ENCODE peak calls at places on chromosome 12, in four cellular contexts. One of them, this sample, is unnamed.

GRCh38 chr12:127620956-127621355 is 646.0 kb upstream of the TMEM132C start:
- DNase-seq in HepG2: no peak
- DNase-seq in K562: no peak
- DNase-seq in GM12878: no peak
- DNase-seq in this sample: no peak

GRCh38 chr12:51653431-51653830 is 62.4 kb downstream of the SCN8A start:
- DNase-seq in HepG2: no peak
- DNase-seq in K562: no peak
- DNase-seq in GM12878: no peak
- DNase-seq in this sample: no peak

GRCh38 chr12:94732367-94732990 is 82.1 kb upstream of the TMCC3 start:
- DNase-seq in HepG2: no peak
- DNase-seq in K562: no peak
- DNase-seq in GM12878: no peak
- DNase-seq in this sample: no peak

GRCh38 chr12:30902001-30902400 is 24.5 kb upstream of the TSPAN11 start:
- DNase-seq in HepG2: no peak
- DNase-seq in K562: no peak
- DNase-seq in GM12878: no peak
- DNase-seq in this sample: no peak

GRCh38 chr12:57342207-57342691 is 88.6 kb downstream of the R3HDM2 start:
- DNase-seq in HepG2: no peak
- DNase-seq in K562: no peak
- DNase-seq in GM12878: no peak
- DNase-seq in this sample: peak

GRCh38 chr12:95733156-95733825 is 57.3 kb downstream of the NTN4 start:
- DNase-seq in HepG2: no peak
- DNase-seq in K562: no peak
- DNase-seq in GM12878: no peak
- DNase-seq in this sample: no peak

GRCh38 chr12:52865090-52865944 is 16.5 kb upstream of the KRT78 start:
- DNase-seq in HepG2: peak
- DNase-seq in K562: peak
- DNase-seq in GM12878: no peak
- DNase-seq in this sample: peak

GRCh38 chr12:89469361-89469760 is 55.2 kb downstream of the GALNT4 start:
- DNase-seq in HepG2: no peak
- DNase-seq in K562: no peak
- DNase-seq in GM12878: no peak
- DNase-seq in this sample: no peak

GRCh38 chr12:19801941-19802340 is 362.6 kb downstream of the AEBP2 start:
- DNase-seq in HepG2: no peak
- DNase-seq in K562: no peak
- DNase-seq in GM12878: no peak
- DNase-seq in this sample: no peak

GRCh38 chr12:91249059-91250055 is 66.7 kb upstream of the DCN start:
- DNase-seq in HepG2: no peak
- DNase-seq in K562: no peak
- DNase-seq in GM12878: no peak
- DNase-seq in this sample: no peak

GRCh38 chr12:32734952-32735351 is 20.7 kb downstream of the YARS2 start:
- DNase-seq in HepG2: no peak
- DNase-seq in K562: peak
- DNase-seq in GM12878: no peak
- DNase-seq in this sample: no peak

GRCh38 chr12:67593041-67593870 is 55.3 kb upstream of the DYRK2 start:
- DNase-seq in HepG2: no peak
- DNase-seq in K562: no peak
- DNase-seq in GM12878: no peak
- DNase-seq in this sample: no peak

GRCh38 chr12:57089259-57090245 is 638 bp downstream of the NAB2 start:
- DNase-seq in HepG2: no peak
- DNase-seq in K562: peak
- DNase-seq in GM12878: no peak
- DNase-seq in this sample: no peak

GRCh38 chr12:46523863-46524770 is 151.5 kb upstream of the SLC38A2 start:
- DNase-seq in HepG2: peak
- DNase-seq in K562: peak
- DNase-seq in GM12878: no peak
- DNase-seq in this sample: no peak

GRCh38 chr12:115135800-115136211 is 451.8 kb upstream of the TBX3 start:
- DNase-seq in HepG2: no peak
- DNase-seq in K562: no peak
- DNase-seq in GM12878: no peak
- DNase-seq in this sample: no peak

GRCh38 chr12:75658826-75659823 is 147.7 kb upstream of the KRR1 start:
- DNase-seq in HepG2: no peak
- DNase-seq in K562: no peak
- DNase-seq in GM12878: no peak
- DNase-seq in this sample: no peak

GRCh38 chr12:60872219-60872618 is 1276.4 kb downstream of the SLC16A7 start:
- DNase-seq in HepG2: no peak
- DNase-seq in K562: no peak
- DNase-seq in GM12878: no peak
- DNase-seq in this sample: no peak

GRCh38 chr12:51827925-51828818 is 20.3 kb downstream of the FIGNL2 start:
- DNase-seq in HepG2: no peak
- DNase-seq in K562: peak
- DNase-seq in GM12878: no peak
- DNase-seq in this sample: no peak

GRCh38 chr12:112839386-112839972 is 47.9 kb downstream of the RPH3A start:
- DNase-seq in HepG2: peak
- DNase-seq in K562: no peak
- DNase-seq in GM12878: no peak
- DNase-seq in this sample: no peak

GRCh38 chr12:2876431-2877046 is 435 bp downstream of the FOXM1 start:
- DNase-seq in HepG2: no peak
- DNase-seq in K562: peak
- DNase-seq in GM12878: no peak
- DNase-seq in this sample: no peak

GRCh38 chr12:28770329-28770728 is 378.7 kb upstream of the FAR2 start:
- DNase-seq in HepG2: no peak
- DNase-seq in K562: no peak
- DNase-seq in GM12878: no peak
- DNase-seq in this sample: no peak

GRCh38 chr12:14773685-14774073 is 29.6 kb downstream of the WBP11 start:
- DNase-seq in HepG2: no peak
- DNase-seq in K562: no peak
- DNase-seq in GM12878: peak
- DNase-seq in this sample: no peak

GRCh38 chr12:3571323-3571722 is 80.3 kb downstream of the PRMT8 start:
- DNase-seq in HepG2: no peak
- DNase-seq in K562: no peak
- DNase-seq in GM12878: no peak
- DNase-seq in this sample: no peak

GRCh38 chr12:118064608-118065007 is 3.6 kb upstream of the WSB2 start:
- DNase-seq in HepG2: no peak
- DNase-seq in K562: no peak
- DNase-seq in GM12878: no peak
- DNase-seq in this sample: no peak
- TF ChIP-seq BRCA1 in HepG2: no peak
- TF ChIP-seq BRCA1 in K562: no peak
- TF ChIP-seq BRCA1 in GM12878: no peak
- TF ChIP-seq BRCA1 in this sample: no peak

GRCh38 chr12:12714276-12715001 is 2.7 kb upstream of the CDKN1B start:
- DNase-seq in HepG2: no peak
- DNase-seq in K562: no peak
- DNase-seq in GM12878: no peak
- DNase-seq in this sample: no peak
- TF ChIP-seq KDM1A in HepG2: no peak
- TF ChIP-seq KDM1A in K562: no peak
- TF ChIP-seq KDM1A in GM12878: no peak
- TF ChIP-seq KDM1A in this sample: no peak

GRCh38 chr12:102816816-102817434 is 100.1 kb downstream of the PAH start:
- DNase-seq in HepG2: peak
- DNase-seq in K562: peak
- DNase-seq in GM12878: no peak
- DNase-seq in this sample: no peak
- TF ChIP-seq BRCA1 in HepG2: no peak
- TF ChIP-seq BRCA1 in K562: no peak
- TF ChIP-seq BRCA1 in GM12878: no peak
- TF ChIP-seq BRCA1 in this sample: no peak

GRCh38 chr12:39403376-39403775 is 39.5 kb downstream of the KIF21A start:
- DNase-seq in HepG2: no peak
- DNase-seq in K562: no peak
- DNase-seq in GM12878: no peak
- DNase-seq in this sample: no peak

GRCh38 chr12:39404000-39404399 is 38.9 kb downstream of the KIF21A start:
- DNase-seq in HepG2: no peak
- DNase-seq in K562: no peak
- DNase-seq in GM12878: no peak
- DNase-seq in this sample: no peak

GRCh38 chr12:39405580-39405979 is 37.3 kb downstream of the KIF21A start:
- DNase-seq in HepG2: no peak
- DNase-seq in K562: no peak
- DNase-seq in GM12878: peak
- DNase-seq in this sample: no peak

GRCh38 chr12:39402922-39403321 is 40.0 kb downstream of the KIF21A start:
- DNase-seq in HepG2: no peak
- DNase-seq in K562: no peak
- DNase-seq in GM12878: peak
- DNase-seq in this sample: no peak

DNA sequence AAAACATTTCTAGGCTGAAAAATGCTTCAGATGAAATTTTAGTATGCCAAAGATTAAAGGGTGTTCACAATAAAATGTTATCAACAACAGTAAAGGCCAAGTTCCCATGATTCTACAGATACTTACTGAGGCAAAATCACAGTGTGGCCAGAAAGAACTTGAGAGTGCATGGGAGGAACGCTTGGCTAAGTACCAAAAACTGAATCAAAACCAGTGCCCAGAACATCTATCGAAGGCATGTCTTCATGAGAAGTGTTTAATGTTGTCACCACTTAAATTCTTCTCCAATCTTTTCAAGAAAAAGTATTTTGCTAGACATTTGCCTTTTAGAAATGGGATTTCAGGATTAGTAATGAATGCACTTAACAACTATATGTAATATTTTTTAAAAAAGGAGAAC is 41.5 kb downstream of the KIF21A start:
- DNase-seq in HepG2: no peak
- DNase-seq in K562: no peak
- DNase-seq in GM12878: no peak
- DNase-seq in this sample: no peak
- TF ChIP-seq KDM1A in HepG2: no peak
- TF ChIP-seq KDM1A in K562: no peak
- TF ChIP-seq KDM1A in GM12878: no peak
- TF ChIP-seq KDM1A in this sample: no peak

DNA sequence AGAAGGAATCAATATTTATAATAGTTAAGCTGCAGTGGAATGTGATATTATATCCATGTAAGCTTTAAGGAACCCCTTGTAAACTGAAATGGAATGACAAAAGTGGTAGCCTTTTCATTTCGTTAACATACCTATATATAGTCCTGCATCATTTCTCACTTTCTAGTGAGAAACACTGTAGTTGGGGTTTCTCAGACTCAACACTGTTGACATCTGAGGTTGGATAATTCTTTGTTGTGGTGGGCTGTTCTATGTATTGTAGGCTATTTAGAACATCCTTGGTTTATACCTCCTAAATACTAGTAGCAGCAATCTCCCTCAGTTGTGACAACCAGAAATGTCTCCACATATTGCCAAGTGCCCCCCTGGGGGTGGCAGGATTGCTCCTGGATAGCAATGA is 79.1 kb downstream of the RAD52 start:
- DNase-seq in HepG2: no peak
- DNase-seq in K562: no peak
- DNase-seq in GM12878: no peak
- DNase-seq in this sample: no peak
- TF ChIP-seq BRCA1 in HepG2: no peak
- TF ChIP-seq BRCA1 in K562: no peak
- TF ChIP-seq BRCA1 in GM12878: no peak
- TF ChIP-seq BRCA1 in this sample: no peak

DNA sequence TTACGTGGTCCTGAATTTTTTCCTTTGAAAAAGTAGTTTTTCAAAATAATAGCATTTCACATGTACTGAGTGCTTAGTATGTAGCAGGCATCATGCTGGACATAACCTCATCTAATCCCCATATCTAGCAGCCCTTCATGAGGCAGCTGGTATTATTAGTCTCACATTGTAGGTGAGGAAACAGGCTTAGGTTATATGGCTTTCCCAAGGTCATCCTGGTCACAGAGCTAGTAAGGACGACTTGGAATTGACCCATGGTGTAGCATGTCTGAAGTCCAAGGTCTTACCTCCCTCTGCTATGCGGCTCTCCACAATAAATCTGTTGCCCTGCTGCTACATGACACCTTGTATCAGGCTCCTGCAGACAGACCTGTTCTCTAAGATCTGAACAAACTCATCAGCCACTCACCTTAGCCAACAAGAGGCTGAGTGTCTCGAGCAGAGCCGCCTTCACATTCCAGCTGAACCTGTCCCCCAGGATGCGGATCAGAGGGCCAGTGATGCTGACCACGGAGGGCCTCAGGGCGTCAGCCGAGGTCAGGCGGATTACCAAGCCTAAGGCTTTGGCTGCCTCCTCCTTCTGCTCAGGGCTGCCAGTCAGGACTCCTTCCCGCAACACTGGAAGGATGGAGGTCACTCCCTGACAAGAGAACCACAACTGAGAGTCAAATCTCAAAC is 19.7 kb upstream of the RAB35 start:
- DNase-seq in HepG2: no peak
- DNase-seq in K562: no peak
- DNase-seq in GM12878: no peak
- DNase-seq in this sample: no peak
- TF ChIP-seq KDM1A in HepG2: no peak
- TF ChIP-seq KDM1A in K562: no peak
- TF ChIP-seq KDM1A in GM12878: no peak
- TF ChIP-seq KDM1A in this sample: no peak

GRCh38 chr12:124507188-124508109 is 60.0 kb downstream of the NCOR2 start:
- DNase-seq in HepG2: no peak
- DNase-seq in K562: no peak
- DNase-seq in GM12878: no peak
- DNase-seq in this sample: no peak
- TF ChIP-seq BRCA1 in HepG2: no peak
- TF ChIP-seq BRCA1 in K562: no peak
- TF ChIP-seq BRCA1 in GM12878: no peak
- TF ChIP-seq BRCA1 in this sample: no peak

GRCh38 chr12:107843351-107844311 is 69.1 kb downstream of the ASCL4 start:
- DNase-seq in HepG2: no peak
- DNase-seq in K562: no peak
- DNase-seq in GM12878: no peak
- DNase-seq in this sample: no peak
- TF ChIP-seq KDM1A in HepG2: no peak
- TF ChIP-seq KDM1A in K562: no peak
- TF ChIP-seq KDM1A in GM12878: no peak
- TF ChIP-seq KDM1A in this sample: no peak

GRCh38 chr12:123111498-123112165 is 39.3 kb downstream of the PITPNM2 start:
- DNase-seq in HepG2: no peak
- DNase-seq in K562: no peak
- DNase-seq in GM12878: no peak
- DNase-seq in this sample: no peak
- TF ChIP-seq BRCA1 in HepG2: no peak
- TF ChIP-seq BRCA1 in K562: no peak
- TF ChIP-seq BRCA1 in GM12878: no peak
- TF ChIP-seq BRCA1 in this sample: no peak